ENCODE peak calls at places on chromosomes 1 and 21, in six cellular contexts. Z is fibroblast of lung, D is neural progenitor cell, L is GM23248, O is DND-41, S is SK-N-MC. G is an unnamed sample.

GRCh38 chr1:31228986-31229385 is 10.7 kb downstream of the NKAIN1 start:
- DNase-seq in Z (no peak), L (no peak), D (no peak), O (no peak), S (no peak), G (peak)

GRCh38 chr1:21511579-21512522 is 2.6 kb downstream of the ALPL start:
- DNase-seq in L (peak), S (no peak), O (no peak), Z (peak), D (no peak), G (no peak)

GRCh38 chr1:238241607-238242006 is 350.9 kb upstream of the ZP4 start:
- DNase-seq in D (no peak), Z (no peak), L (no peak), S (no peak), O (no peak), G (no peak)

GRCh38 chr1:64675718-64676345 is 69.0 kb upstream of the RAVER2 start:
- DNase-seq in S (no peak), O (no peak), D (peak), Z (peak), L (peak), G (peak)

GRCh38 chr1:33098371-33098770 is 17.4 kb downstream of the AZIN2 start:
- DNase-seq in Z (peak), L (no peak), O (peak), S (no peak), D (no peak), G (no peak)

GRCh38 chr1:110673805-110674336 is 869 bp downstream of the KCNA3 start:
- DNase-seq in O (peak), L (no peak), Z (no peak), S (no peak), D (no peak), G (no peak)

GRCh38 chr1:183227382-183227781 is 41.3 kb downstream of the LAMC2 start:
- DNase-seq in D (no peak), O (no peak), S (no peak), Z (no peak), L (no peak), G (no peak)

GRCh38 chr1:175188936-175189335 is 3.6 kb downstream of the KIAA0040 start:
- DNase-seq in D (no peak), Z (no peak), L (no peak), O (peak), S (no peak), G (no peak)

GRCh38 chr1:225481738-225482137 is 53.9 kb upstream of the LBR start:
- DNase-seq in Z (no peak), L (peak), O (no peak), D (no peak), S (no peak), G (no peak)

GRCh38 chr21:45454081-45454923 is 49.3 kb downstream of the COL18A1 start:
- DNase-seq in D (no peak), S (no peak), L (peak), O (no peak), Z (peak), G (no peak)

GRCh38 chr1:151495316-151495715 is 15.9 kb upstream of the CGN start:
- DNase-seq in L (no peak), Z (no peak), S (no peak), D (no peak), O (no peak), G (no peak)

GRCh38 chr1:67690411-67690810 is 5.4 kb downstream of the GADD45A start:
- DNase-seq in L (no peak), S (no peak), D (no peak), Z (no peak), O (no peak), G (no peak)

GRCh38 chr1:59499956-59500569 is 203.2 kb downstream of the FGGY start:
- DNase-seq in D (no peak), L (no peak), O (no peak), Z (no peak), S (no peak), G (peak)

GRCh38 chr21:44700101-44701022 is 3.4 kb downstream of the KRTAP10-12 start:
- DNase-seq in Z (no peak), L (no peak), O (no peak), D (no peak), S (no peak), G (no peak)

GRCh38 chr1:218874801-218875400 is 298.8 kb upstream of the LYPLAL1 start:
- DNase-seq in O (no peak), L (no peak), Z (no peak), D (no peak), S (no peak), G (peak)

GRCh38 chr1:64984106-64984505 is 17.8 kb upstream of the JAK1 start:
- DNase-seq in O (no peak), Z (no peak), S (no peak), D (no peak), L (no peak), G (no peak)

GRCh38 chr1:16719571-16720402 is 20.5 kb upstream of the RNU1-4 start:
- DNase-seq in Z (no peak), D (no peak), O (no peak), S (no peak), L (no peak), G (peak)

GRCh38 chr1:192977089-192977706 is 82.0 kb downstream of the UCHL5 start:
- DNase-seq in L (no peak), Z (no peak), O (no peak), D (no peak), S (no peak), G (no peak)

GRCh38 chr1:241677171-241677570 is 25.1 kb downstream of the WDR64 start:
- DNase-seq in S (no peak), Z (no peak), O (peak), L (no peak), D (no peak), G (no peak)

GRCh38 chr1:28602536-28603439 is 10.7 kb downstream of the RAB42 start:
- DNase-seq in Z (peak), L (peak), S (peak), D (peak), O (peak), G (peak)

GRCh38 chr1:228487336-228488106 is at the start of gene RNF187:
- DNase-seq in S (no peak), L (peak), D (peak), O (peak), Z (no peak), G (peak)

GRCh38 chr21:32468567-32469175 is 56.2 kb downstream of the EVA1C start:
- DNase-seq in Z (no peak), L (no peak), D (no peak), O (no peak), S (no peak), G (no peak)

GRCh38 chr1:221336141-221336540 is 405.7 kb downstream of the DUSP10 start:
- DNase-seq in D (no peak), O (no peak), S (no peak), L (peak), Z (peak), G (no peak)

GRCh38 chr1:1817262-1817661 is 39.0 kb upstream of the NADK start:
- DNase-seq in Z (no peak), O (no peak), S (no peak), L (no peak), D (no peak), G (no peak)

GRCh38 chr1:196148367-196148970 is 459.8 kb downstream of the KCNT2 start:
- DNase-seq in O (no peak), Z (peak), L (peak), S (peak), D (peak), G (peak)

GRCh38 chr1:196372896-196373536 is 235.2 kb downstream of the KCNT2 start:
- DNase-seq in O (no peak), L (peak), Z (peak), S (peak), D (peak), G (peak)

GRCh38 chr1:27394282-27394658 is 1.8 kb downstream of the GPR3 start:
- DNase-seq in S (no peak), L (no peak), D (no peak), Z (no peak), O (no peak), G (no peak)

GRCh38 chr1:185973645-185974044 is 239.5 kb downstream of the HMCN1 start:
- DNase-seq in Z (peak), L (peak), O (no peak), S (no peak), D (no peak), G (peak)

GRCh38 chr1:161885013-161885412 is 118.9 kb downstream of the ATF6 start:
- DNase-seq in S (peak), Z (peak), L (peak), O (no peak), D (no peak), G (peak)

GRCh38 chr1:234731371-234732085 is 121.5 kb upstream of the IRF2BP2 start:
- DNase-seq in Z (peak), D (no peak), S (no peak), L (peak), O (peak), G (peak)

GRCh38 chr1:24248859-24249258 is 61.8 kb upstream of the IFNLR1 start:
- DNase-seq in Z (no peak), S (no peak), O (no peak), D (no peak), L (no peak), G (no peak)

GRCh38 chr1:212967767-212968166 is 17.4 kb downstream of the VASH2 start:
- DNase-seq in S (no peak), L (peak), O (no peak), D (peak), Z (peak), G (peak)
- TF ChIP-seq EZH2 in S (no peak), L (no peak), O (no peak), D (no peak), Z (no peak), G (no peak)

DNA sequence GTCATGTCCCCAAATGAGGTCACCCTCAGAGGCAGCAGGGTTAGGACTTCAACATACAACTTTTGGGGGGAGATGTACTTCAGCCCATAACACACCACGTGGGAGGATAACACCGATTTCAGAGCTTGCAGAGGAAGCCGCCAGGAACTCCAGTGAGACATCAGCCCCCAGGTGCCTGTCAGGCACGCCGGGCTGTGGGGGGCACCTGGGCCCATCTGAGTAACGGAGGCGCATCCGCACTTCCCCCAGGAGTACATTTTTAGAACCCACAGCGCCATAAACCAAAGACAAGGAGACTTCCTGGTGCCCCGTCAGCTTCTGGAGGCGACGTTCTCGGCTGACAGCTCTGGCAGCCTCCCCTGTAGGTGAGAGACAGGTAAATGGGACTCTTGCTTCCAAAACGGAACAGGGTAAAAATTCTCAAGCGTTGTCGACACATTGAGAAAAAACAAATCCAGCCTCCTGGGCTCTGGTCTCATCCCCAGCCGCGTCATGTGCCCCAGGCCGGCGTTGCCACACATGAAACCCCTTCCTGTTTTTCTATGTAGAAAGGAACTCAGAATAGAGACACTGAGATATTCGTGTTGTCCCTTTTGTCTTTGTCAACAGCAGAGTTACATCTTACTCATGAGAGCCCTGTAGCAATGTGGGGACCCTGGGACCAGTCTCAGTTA is 93.3 kb downstream of the PDE9A start:
- DNase-seq in S (no peak), Z (no peak), D (no peak), L (no peak), O (no peak), G (no peak)
- H3K9ac ChIP-seq in S (no peak), Z (no peak), D (no peak), L (no peak), O (no peak), G (no peak)

GRCh38 chr1:75136158-75136815 is 2.1 kb downstream of the LHX8 start:
- DNase-seq in S (no peak), L (peak), O (no peak), D (peak), Z (no peak), G (no peak)

GRCh38 chr1:75134939-75135828 is 996 bp downstream of the LHX8 start:
- DNase-seq in L (peak), Z (peak), S (no peak), O (no peak), D (peak), G (no peak)

GRCh38 chr1:75133754-75134655 is at the start of gene LHX8:
- DNase-seq in S (no peak), Z (peak), L (no peak), O (no peak), D (peak), G (no peak)

GRCh38 chr1:75135829-75136142 is 1.6 kb downstream of the LHX8 start:
- DNase-seq in L (no peak), D (peak), Z (peak), O (no peak), S (peak), G (no peak)

GRCh38 chr1:75134656-75134938 is 409 bp downstream of the LHX8 start:
- DNase-seq in L (no peak), D (no peak), Z (no peak), O (no peak), S (no peak), G (no peak)
- TF ChIP-seq EZH2 in L (peak), D (no peak), Z (peak), O (no peak), S (no peak), G (no peak)

GRCh38 chr1:98034505-98034904 is 113.7 kb upstream of the DPYD start:
- DNase-seq in O (no peak), S (no peak), Z (no peak), D (peak), L (peak), G (peak)
- H3K9ac ChIP-seq in O (no peak), S (no peak), Z (no peak), D (no peak), L (no peak), G (no peak)

DNA sequence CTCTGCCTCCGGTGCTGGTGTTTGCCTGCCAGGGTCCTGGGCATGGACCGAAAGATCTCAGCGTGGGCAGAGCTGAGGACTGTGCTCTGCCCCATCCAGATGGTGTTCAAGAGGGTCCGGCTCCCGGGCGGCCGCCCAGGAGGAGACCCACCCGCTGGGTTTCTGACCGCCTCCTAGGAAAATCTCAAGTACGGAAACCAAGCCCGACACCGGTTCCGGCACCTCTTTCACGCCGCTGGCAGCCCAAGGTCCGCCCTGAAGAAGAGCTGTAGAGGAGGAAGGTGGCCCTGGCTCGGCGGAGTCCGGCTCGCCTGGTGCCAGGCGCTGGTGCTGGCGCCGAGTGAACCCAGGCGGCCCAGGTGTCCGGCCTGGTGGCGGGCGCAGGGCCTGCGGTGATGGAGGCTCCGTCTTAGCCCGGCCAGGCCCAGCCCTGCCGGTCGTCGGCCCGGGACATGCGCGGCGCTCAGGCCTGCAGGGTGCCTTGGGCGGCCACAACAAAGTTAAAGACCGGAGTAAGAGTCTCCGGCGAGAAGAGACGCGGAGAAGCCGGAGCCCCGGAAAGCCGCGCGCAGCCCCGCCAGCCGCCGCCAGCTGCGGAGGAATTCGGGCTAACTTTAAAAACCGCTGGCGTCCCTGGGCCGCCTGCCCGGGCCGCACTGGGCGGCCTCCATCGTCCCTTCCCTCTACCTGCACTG is 1.5 kb downstream of the GRIK3 start:
- DNase-seq in D (peak), L (peak), Z (no peak), S (no peak), O (no peak), G (no peak)
- TF ChIP-seq EZH2 in D (no peak), L (no peak), Z (peak), S (no peak), O (no peak), G (no peak)

GRCh38 chr1:165965857-165966256 is 138.4 kb downstream of the UCK2 start:
- DNase-seq in Z (no peak), S (no peak), L (no peak), O (no peak), D (no peak), G (no peak)

GRCh38 chr1:165958306-165958705 is 130.9 kb downstream of the UCK2 start:
- DNase-seq in Z (no peak), S (no peak), D (no peak), L (no peak), O (no peak), G (no peak)

GRCh38 chr1:165960881-165961280 is 133.5 kb downstream of the UCK2 start:
- DNase-seq in D (no peak), Z (no peak), L (no peak), O (no peak), S (no peak), G (no peak)

GRCh38 chr1:165954940-165955339 is 127.5 kb downstream of the UCK2 start:
- DNase-seq in S (peak), L (peak), O (no peak), Z (peak), D (no peak), G (no peak)

GRCh38 chr1:165960136-165960535 is 132.7 kb downstream of the UCK2 start:
- DNase-seq in D (no peak), Z (no peak), L (peak), O (no peak), S (no peak), G (no peak)
- H3K9ac ChIP-seq in D (no peak), Z (no peak), L (no peak), O (no peak), S (no peak), G (no peak)